ENCODE peak calls at places on chromosomes 6 and 20, in six cellular contexts. One of them, this sample, is unnamed.

GRCh38 chr6:36697481-36697903 is at the start of gene RAB44:
- DNase-seq in activated naive CD8-positive, alpha-beta T cell treated with anti-CD3 and anti-CD28 coated beads for 36 hours: no peak
- DNase-seq in activated T-helper 1 cell treated with anti-CD3 and anti-CD28 coated beads, Interleukin-12 subunit alpha, Interleukin-12 subunit beta, Interleukin-2, Interleukin-4 antibody, amounts not matched to agents 30 ng/mL and 10 ng/mL and 1 ng/mL, durations not matched to agents 14 hours and 24 hours and 36 hours: no peak
- DNase-seq in GM12878: no peak
- DNase-seq in activated effector memory CD4-positive, alpha-beta T cell treated with anti-CD3 and anti-CD28 coated beads, Interleukin-2, amount 50 U/mL, for 16 hours: peak
- DNase-seq in NCI-H2029 treated with DMSO at 0.1 percent for 48 hours: no peak
- DNase-seq in this sample: no peak

GRCh38 chr6:10658910-10659696 is 35.3 kb downstream of the C6orf52 start:
- DNase-seq in activated naive CD8-positive, alpha-beta T cell treated with anti-CD3 and anti-CD28 coated beads for 36 hours: no peak
- DNase-seq in activated T-helper 1 cell treated with anti-CD3 and anti-CD28 coated beads, Interleukin-12 subunit alpha, Interleukin-12 subunit beta, Interleukin-2, Interleukin-4 antibody, amounts not matched to agents 30 ng/mL and 10 ng/mL and 1 ng/mL, durations not matched to agents 14 hours and 24 hours and 36 hours: no peak
- DNase-seq in GM12878: no peak
- DNase-seq in activated effector memory CD4-positive, alpha-beta T cell treated with anti-CD3 and anti-CD28 coated beads, Interleukin-2, amount 50 U/mL, for 16 hours: no peak
- DNase-seq in NCI-H2029 treated with DMSO at 0.1 percent for 48 hours: no peak
- DNase-seq in this sample: no peak

GRCh38 chr20:24769878-24770627 is 179.0 kb upstream of the CST7 start:
- DNase-seq in activated naive CD8-positive, alpha-beta T cell treated with anti-CD3 and anti-CD28 coated beads for 36 hours: no peak
- DNase-seq in activated T-helper 1 cell treated with anti-CD3 and anti-CD28 coated beads, Interleukin-12 subunit alpha, Interleukin-12 subunit beta, Interleukin-2, Interleukin-4 antibody, amounts not matched to agents 30 ng/mL and 10 ng/mL and 1 ng/mL, durations not matched to agents 14 hours and 24 hours and 36 hours: no peak
- DNase-seq in GM12878: no peak
- DNase-seq in activated effector memory CD4-positive, alpha-beta T cell treated with anti-CD3 and anti-CD28 coated beads, Interleukin-2, amount 50 U/mL, for 16 hours: peak
- DNase-seq in NCI-H2029 treated with DMSO at 0.1 percent for 48 hours: no peak
- DNase-seq in this sample: no peak

GRCh38 chr20:63051186-63051860 is 44.6 kb upstream of the BHLHE23 start:
- DNase-seq in activated naive CD8-positive, alpha-beta T cell treated with anti-CD3 and anti-CD28 coated beads for 36 hours: no peak
- DNase-seq in activated T-helper 1 cell treated with anti-CD3 and anti-CD28 coated beads, Interleukin-12 subunit alpha, Interleukin-12 subunit beta, Interleukin-2, Interleukin-4 antibody, amounts not matched to agents 30 ng/mL and 10 ng/mL and 1 ng/mL, durations not matched to agents 14 hours and 24 hours and 36 hours: no peak
- DNase-seq in GM12878: no peak
- DNase-seq in activated effector memory CD4-positive, alpha-beta T cell treated with anti-CD3 and anti-CD28 coated beads, Interleukin-2, amount 50 U/mL, for 16 hours: no peak
- DNase-seq in NCI-H2029 treated with DMSO at 0.1 percent for 48 hours: no peak
- DNase-seq in this sample: no peak

GRCh38 chr6:168994966-168995365 is 258.7 kb downstream of the THBS2 start:
- DNase-seq in activated naive CD8-positive, alpha-beta T cell treated with anti-CD3 and anti-CD28 coated beads for 36 hours: no peak
- DNase-seq in activated T-helper 1 cell treated with anti-CD3 and anti-CD28 coated beads, Interleukin-12 subunit alpha, Interleukin-12 subunit beta, Interleukin-2, Interleukin-4 antibody, amounts not matched to agents 30 ng/mL and 10 ng/mL and 1 ng/mL, durations not matched to agents 14 hours and 24 hours and 36 hours: no peak
- DNase-seq in GM12878: no peak
- DNase-seq in activated effector memory CD4-positive, alpha-beta T cell treated with anti-CD3 and anti-CD28 coated beads, Interleukin-2, amount 50 U/mL, for 16 hours: no peak
- DNase-seq in NCI-H2029 treated with DMSO at 0.1 percent for 48 hours: no peak
- DNase-seq in this sample: no peak

GRCh38 chr20:1377984-1378742 is 14.7 kb downstream of the FKBP1A start:
- DNase-seq in activated naive CD8-positive, alpha-beta T cell treated with anti-CD3 and anti-CD28 coated beads for 36 hours: no peak
- DNase-seq in activated T-helper 1 cell treated with anti-CD3 and anti-CD28 coated beads, Interleukin-12 subunit alpha, Interleukin-12 subunit beta, Interleukin-2, Interleukin-4 antibody, amounts not matched to agents 30 ng/mL and 10 ng/mL and 1 ng/mL, durations not matched to agents 14 hours and 24 hours and 36 hours: no peak
- DNase-seq in GM12878: no peak
- DNase-seq in activated effector memory CD4-positive, alpha-beta T cell treated with anti-CD3 and anti-CD28 coated beads, Interleukin-2, amount 50 U/mL, for 16 hours: no peak
- DNase-seq in NCI-H2029 treated with DMSO at 0.1 percent for 48 hours: no peak
- DNase-seq in this sample: no peak

GRCh38 chr20:13613917-13614316 is 24.8 kb downstream of the TASP1 start:
- DNase-seq in activated naive CD8-positive, alpha-beta T cell treated with anti-CD3 and anti-CD28 coated beads for 36 hours: no peak
- DNase-seq in activated T-helper 1 cell treated with anti-CD3 and anti-CD28 coated beads, Interleukin-12 subunit alpha, Interleukin-12 subunit beta, Interleukin-2, Interleukin-4 antibody, amounts not matched to agents 30 ng/mL and 10 ng/mL and 1 ng/mL, durations not matched to agents 14 hours and 24 hours and 36 hours: no peak
- DNase-seq in GM12878: no peak
- DNase-seq in activated effector memory CD4-positive, alpha-beta T cell treated with anti-CD3 and anti-CD28 coated beads, Interleukin-2, amount 50 U/mL, for 16 hours: no peak
- DNase-seq in NCI-H2029 treated with DMSO at 0.1 percent for 48 hours: no peak
- DNase-seq in this sample: no peak

GRCh38 chr20:4602297-4602631 is 119.4 kb upstream of the PRND start:
- DNase-seq in activated naive CD8-positive, alpha-beta T cell treated with anti-CD3 and anti-CD28 coated beads for 36 hours: no peak
- DNase-seq in activated T-helper 1 cell treated with anti-CD3 and anti-CD28 coated beads, Interleukin-12 subunit alpha, Interleukin-12 subunit beta, Interleukin-2, Interleukin-4 antibody, amounts not matched to agents 30 ng/mL and 10 ng/mL and 1 ng/mL, durations not matched to agents 14 hours and 24 hours and 36 hours: no peak
- DNase-seq in GM12878: no peak
- DNase-seq in activated effector memory CD4-positive, alpha-beta T cell treated with anti-CD3 and anti-CD28 coated beads, Interleukin-2, amount 50 U/mL, for 16 hours: no peak
- DNase-seq in NCI-H2029 treated with DMSO at 0.1 percent for 48 hours: no peak
- DNase-seq in this sample: no peak